ENCODE peak calls at places on chromosomes 16 and 17, in four cellular contexts. I, D, U and C are unnamed samples.

GRCh38 chr16:77402672-77403071 is 32.2 kb downstream of the ADAMTS18 start:
- DNase-seq in U (no peak), I (no peak), D (no peak), C (no peak)

GRCh38 chr17:44222112-44222869 is 2.8 kb upstream of the UBTF start:
- DNase-seq in D (peak; percentile 88), I (peak; percentile 75), U (no peak), C (peak; percentile 90)

GRCh38 chr17:17127156-17127555 is 79.0 kb downstream of the PLD6 start:
- DNase-seq in I (no peak), D (no peak), U (no peak), C (no peak)

GRCh38 chr16:80171746-80172145 is 369.0 kb upstream of the DYNLRB2 start:
- DNase-seq in I (no peak), U (no peak), D (no peak), C (no peak)

GRCh38 chr16:79278506-79278905 is 322.0 kb downstream of the MAF start:
- DNase-seq in D (no peak), U (no peak), I (no peak), C (no peak)

GRCh38 chr16:65224471-65224870 is 102.6 kb upstream of the CDH11 start:
- DNase-seq in U (no peak), D (no peak), I (no peak), C (no peak)

GRCh38 chr16:51630051-51630450 is 479.0 kb upstream of the SALL1 start:
- DNase-seq in I (no peak), U (no peak), D (no peak), C (no peak)

GRCh38 chr16:79067600-79067999 is 532.9 kb downstream of the MAF start:
- DNase-seq in U (no peak), D (no peak), I (no peak), C (no peak)

GRCh38 chr16:72818286-72818845 is 229.6 kb downstream of the ZFHX3 start:
- DNase-seq in D (no peak), U (no peak), I (no peak), C (no peak)

GRCh38 chr16:62208934-62209333 is 172.7 kb upstream of the CDH8 start:
- DNase-seq in I (no peak), U (no peak), D (no peak), C (no peak)

GRCh38 chr16:381788-382717 is at the start of gene PGAP6:
- DNase-seq in U (no peak), I (peak; percentile 66), D (peak; percentile 61), C (peak; percentile 78)

GRCh38 chr16:67841198-67841815 is 813 bp upstream of the THAP11 start:
- DNase-seq in U (no peak), D (no peak), I (no peak), C (no peak)

GRCh38 chr17:79741751-79742588 is 11.2 kb downstream of the ENPP7 start:
- DNase-seq in U (no peak), I (peak; percentile 23), D (peak; percentile 65), C (peak; percentile 74)

GRCh38 chr17:80746262-80746935 is 201.8 kb downstream of the RPTOR start:
- DNase-seq in D (no peak), U (no peak), I (peak; percentile 56), C (no peak)

GRCh38 chr17:4433515-4434031 is at the start of gene SPNS3:
- DNase-seq in U (no peak), I (no peak), D (no peak), C (no peak)

GRCh38 chr17:63033142-63033541 is 67.1 kb downstream of the TANC2 start:
- DNase-seq in I (no peak), U (no peak), D (no peak), C (no peak)

GRCh38 chr17:6843241-6843890 is 11.8 kb upstream of the TEKT1 start:
- DNase-seq in U (no peak), D (no peak), I (no peak), C (peak; percentile 69)

GRCh38 chr17:4301066-4301465 is 37.3 kb upstream of the ANKFY1 start:
- DNase-seq in U (no peak), I (no peak), D (no peak), C (no peak)

GRCh38 chr16:67842509-67843342 is 606 bp downstream of the THAP11 start:
- DNase-seq in I (peak; percentile 56), D (peak; percentile 58), U (no peak), C (peak; percentile 75)

GRCh38 chr16:4767872-4768548 is 1.0 kb upstream of the ZNF500 start:
- DNase-seq in D (peak; percentile 64), U (peak; percentile 20), I (peak; percentile 27), C (peak; percentile 50)

GRCh38 chr16:4766875-4767628 is at the start of gene ZNF500:
- DNase-seq in D (peak; percentile 99), U (peak; percentile 84), I (peak; percentile 98), C (peak; percentile 98)

GRCh38 chr16:4771646-4772045 is 4.7 kb upstream of the ZNF500 start:
- DNase-seq in I (no peak), D (no peak), U (no peak), C (no peak)

GRCh38 chr16:4769306-4769638 is 2.3 kb upstream of the ZNF500 start:
- DNase-seq in U (no peak), D (no peak), I (no peak), C (no peak)

GRCh38 chr16:4768549-4769305 is 1.8 kb upstream of the ZNF500 start:
- DNase-seq in U (peak; percentile 76), D (peak; percentile 98), I (peak; percentile 95), C (peak; percentile 92)
- TF ChIP-seq POLR2A in U (peak; percentile 85), D (peak; percentile 31), I (peak; percentile 74), C (peak; percentile 55)

DNA sequence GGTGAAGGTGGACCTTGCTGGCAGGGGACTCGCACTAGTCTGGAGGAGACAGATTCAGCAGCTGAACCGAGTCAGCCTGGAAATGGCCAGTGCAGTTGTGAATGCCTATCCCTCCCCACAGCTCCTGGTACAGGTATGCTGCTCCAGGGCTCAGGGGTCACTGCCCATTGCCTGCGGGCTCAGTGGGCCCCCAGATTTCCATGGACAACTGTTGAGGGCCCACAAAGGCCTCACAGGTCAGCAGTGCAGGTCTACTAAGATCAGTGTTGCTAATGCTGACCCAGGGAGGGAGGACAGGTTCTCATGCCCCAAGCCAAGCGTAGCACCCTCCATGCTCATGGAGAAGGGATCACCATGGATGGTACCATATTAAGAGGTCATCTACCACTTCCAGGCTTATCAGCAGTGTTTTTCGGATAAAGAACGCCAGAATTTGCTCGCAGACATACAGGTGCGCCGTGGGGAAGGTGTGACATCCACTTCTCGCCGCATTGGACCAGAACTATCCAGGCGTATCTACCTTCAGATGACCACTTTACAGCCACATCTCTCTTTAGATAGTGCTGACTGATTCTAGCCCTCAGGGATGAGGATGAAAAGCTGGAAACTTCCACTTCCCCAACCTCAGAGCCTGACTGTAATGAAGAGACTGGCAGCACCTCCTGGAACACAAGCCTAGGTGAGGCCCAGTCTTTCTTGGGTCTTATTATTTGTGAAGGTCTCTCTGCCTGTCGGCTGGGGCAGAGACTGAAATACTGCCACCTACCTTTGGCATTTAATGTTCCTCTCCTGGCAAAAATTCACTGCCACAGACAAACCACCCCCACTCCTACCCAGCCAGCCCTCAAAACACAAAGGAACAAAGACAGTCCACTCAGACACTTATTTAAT is 7.6 kb downstream of the EME1 start:
- DNase-seq in D (no peak), I (no peak), U (no peak), C (no peak)
- TF ChIP-seq POLR2A in D (no peak), I (no peak), U (peak; percentile 70), C (peak; percentile 36)

DNA sequence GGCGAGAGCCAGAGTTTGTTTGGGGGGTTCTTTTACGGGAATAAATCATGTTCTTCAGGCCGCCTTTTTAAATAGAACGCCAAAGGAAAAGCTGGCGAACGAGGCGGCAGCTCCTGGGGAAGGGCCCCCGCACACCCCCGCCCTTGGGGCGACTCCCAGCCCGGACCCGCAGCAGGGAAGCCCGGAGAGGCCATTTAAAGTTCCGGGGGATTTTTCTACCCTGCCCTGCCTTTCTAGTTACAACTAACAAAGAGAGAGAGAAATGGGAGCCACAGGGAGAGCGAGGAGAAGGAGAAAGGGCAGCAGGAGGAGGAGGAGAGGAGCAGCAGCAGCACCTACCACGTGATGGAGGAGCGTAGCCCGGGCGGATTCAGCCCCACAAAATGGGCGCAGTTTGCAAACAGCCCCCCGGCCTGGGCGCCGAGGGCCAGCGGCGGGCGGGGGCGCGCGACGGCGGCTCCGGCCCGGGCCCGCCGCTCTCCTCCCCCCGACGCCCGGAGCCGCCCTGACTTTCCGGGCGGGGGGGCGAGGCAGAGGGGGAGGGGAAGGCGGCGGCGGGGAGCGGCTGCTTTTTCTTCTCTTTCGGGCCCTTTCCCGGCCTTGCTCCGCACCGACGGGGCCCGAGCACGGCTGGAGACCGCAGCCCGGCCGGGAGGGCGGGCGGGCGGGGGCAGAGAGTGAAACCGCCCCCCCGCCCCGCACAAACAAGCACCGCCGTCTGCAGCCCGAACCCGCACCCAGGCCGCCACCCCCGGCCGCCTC is 564 bp downstream of the KANSL1 start:
- DNase-seq in I (peak; percentile 76), U (no peak), D (peak; percentile 71), C (peak; percentile 84)
- TF ChIP-seq POLR2A in I (peak; percentile 36), U (peak; percentile 65), D (no peak), C (no peak)

GRCh38 chr17:82450357-82451106 is at the start of gene CYBC1:
- DNase-seq in D (peak; percentile 95), U (peak; percentile 63), I (peak; percentile 88), C (peak; percentile 93)

GRCh38 chr17:82449883-82450356 is 632 bp downstream of the CYBC1 start:
- DNase-seq in U (no peak), I (no peak), D (no peak), C (no peak)

GRCh38 chr17:82446649-82447048 is 3.9 kb downstream of the CYBC1 start:
- DNase-seq in U (no peak), I (no peak), D (no peak), C (no peak)

GRCh38 chr17:82452162-82452561 is 1.6 kb upstream of the CYBC1 start:
- DNase-seq in U (no peak), I (no peak), D (no peak), C (no peak)

GRCh38 chr17:82449136-82449882 is 1.2 kb downstream of the CYBC1 start:
- DNase-seq in U (peak; percentile 65), I (no peak), D (peak; percentile 50), C (peak; percentile 31)
- TF ChIP-seq POLR2A in U (peak; percentile 92), I (no peak), D (no peak), C (no peak)

GRCh38 chr16:4507588-4508345 is 30.8 kb downstream of the CDIP1 start:
- DNase-seq in I (no peak), U (no peak), D (no peak), C (no peak)
- TF ChIP-seq POLR2A in I (no peak), U (no peak), D (no peak), C (no peak)

DNA sequence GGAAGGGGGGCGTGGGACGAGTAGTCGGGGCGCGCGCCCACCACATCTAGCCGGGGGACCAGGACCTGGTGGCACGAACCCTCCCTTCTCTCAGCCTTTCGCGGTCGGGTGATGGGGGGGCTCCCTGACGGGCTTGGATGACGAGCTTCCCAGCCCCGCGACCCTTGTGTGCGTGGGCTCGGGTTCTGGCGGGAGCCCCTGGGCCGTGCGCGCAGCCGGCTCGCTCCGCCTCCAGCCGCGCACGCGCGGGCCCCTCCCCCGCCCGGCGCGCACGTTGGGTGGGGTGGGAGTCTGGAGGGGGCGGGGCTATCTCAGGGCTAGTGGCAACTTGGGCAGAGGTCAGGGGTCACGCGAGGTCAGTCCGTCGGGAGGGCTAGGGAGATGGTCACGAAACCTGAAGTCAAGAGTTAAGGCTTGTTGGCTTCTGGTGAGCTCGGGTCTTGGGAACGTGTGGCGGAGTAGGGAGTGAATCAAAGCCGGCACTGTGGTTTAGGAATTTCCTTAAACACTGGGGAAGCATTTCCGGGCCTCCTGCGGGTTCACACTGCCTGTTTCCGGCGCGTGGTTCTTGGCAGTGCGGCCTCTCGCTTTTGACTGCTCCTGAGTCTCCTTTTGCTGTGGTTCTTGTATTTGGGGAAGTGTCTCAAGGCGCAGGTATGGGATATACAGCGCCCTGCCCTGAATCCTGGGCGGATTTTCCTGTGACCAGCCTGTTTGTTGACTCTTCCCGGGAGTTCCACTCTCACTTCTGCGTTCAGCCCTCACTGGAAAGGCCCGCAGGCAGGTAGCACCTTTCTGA is at the start of gene SRCAP:
- DNase-seq in D (peak; percentile 91), I (peak; percentile 87), U (peak; percentile 44), C (peak; percentile 91)
- TF ChIP-seq POLR2A in D (peak; percentile 23), I (peak; percentile 84), U (peak; percentile 63), C (peak; percentile 39)